ENCODE peak calls at places on chromosomes 11 and 22, in five cellular contexts. E, H, S, C and K are unnamed samples.

GRCh38 chr11:80873309-80873999 is 1432.6 kb upstream of the TENM4 start:
- DNase-seq in S (no peak), H (peak), E (no peak), C (no peak), K (no peak)

GRCh38 chr11:94134651-94135512 is 6.2 kb downstream of the PANX1 start:
- DNase-seq in S (peak), H (peak), C (no peak), E (no peak), K (peak)

GRCh38 chr22:46233231-46233630 is 16.9 kb downstream of the CDPF1 start:
- DNase-seq in S (peak), E (no peak), C (no peak), H (peak), K (no peak)

GRCh38 chr11:134975866-134976265 is 563.8 kb upstream of the B3GAT1 start:
- DNase-seq in C (no peak), E (no peak), S (no peak), H (no peak), K (no peak)

GRCh38 chr11:65778431-65778900 is 2.3 kb downstream of the AP5B1 start:
- DNase-seq in C (no peak), S (no peak), E (no peak), H (no peak), K (no peak)

GRCh38 chr11:131980878-131981668 is 610.7 kb downstream of the NTM start:
- DNase-seq in H (peak), S (no peak), C (no peak), E (no peak), K (no peak)

GRCh38 chr11:111727431-111727830 is 38.8 kb downstream of the PPP2R1B start:
- DNase-seq in H (no peak), C (no peak), S (no peak), E (no peak), K (no peak)

GRCh38 chr11:86719781-86720463 is 47.5 kb upstream of the ME3 start:
- DNase-seq in C (no peak), H (peak), S (peak), E (no peak), K (no peak)

GRCh38 chr11:73252577-73253191 is 19.5 kb upstream of the P2RY6 start:
- DNase-seq in H (no peak), E (no peak), C (no peak), S (no peak), K (no peak)

GRCh38 chr22:46655861-46656608 is 35.8 kb downstream of the GRAMD4 start:
- DNase-seq in S (no peak), H (no peak), C (no peak), E (no peak), K (no peak)

GRCh38 chr11:72179049-72179803 is 12.7 kb upstream of the FOLR1 start:
- DNase-seq in S (no peak), E (no peak), C (no peak), H (no peak), K (no peak)

GRCh38 chr11:123430736-123431356 is 777 bp downstream of the GRAMD1B start:
- DNase-seq in S (peak), H (peak), E (peak), C (peak), K (no peak)

GRCh38 chr11:90134420-90135003 is at the start of gene NAALAD2:
- DNase-seq in C (no peak), E (peak), S (peak), H (peak), K (no peak)

GRCh38 chr11:18235394-18235926 is 1.1 kb downstream of the SAA4 start:
- DNase-seq in S (no peak), C (no peak), E (no peak), H (no peak), K (no peak)

GRCh38 chr11:73753938-73754337 is 6.9 kb downstream of the RAB6A start:
- DNase-seq in E (no peak), C (no peak), H (no peak), S (no peak), K (no peak)

GRCh38 chr22:38782402-38783094 is 11.4 kb downstream of the DNAL4 start:
- DNase-seq in H (peak), S (peak), C (no peak), E (no peak), K (no peak)

GRCh38 chr11:68150029-68150428 is 28.8 kb upstream of the CHKA start:
- DNase-seq in H (peak), C (no peak), S (peak), E (peak), K (no peak)

GRCh38 chr11:118010738-118011461 is 24.7 kb downstream of the IL10RA start:
- DNase-seq in H (no peak), C (no peak), E (peak), S (no peak), K (no peak)

GRCh38 chr11:72141066-72141465 is 5.5 kb downstream of the FOLR3 start:
- DNase-seq in S (peak), C (no peak), E (no peak), H (peak), K (no peak)

GRCh38 chr11:2926611-2927492 is 2.4 kb downstream of the PHLDA2 start:
- DNase-seq in C (no peak), S (no peak), H (no peak), E (peak), K (no peak)

GRCh38 chr11:119254239-119254638 is 48.1 kb downstream of the CBL start:
- DNase-seq in C (no peak), H (no peak), S (no peak), E (no peak), K (no peak)

GRCh38 chr22:26404851-26405357 is 24.2 kb upstream of the ASPHD2 start:
- DNase-seq in C (no peak), H (peak), E (no peak), S (no peak), K (no peak)

GRCh38 chr11:130585545-130585944 is 137.1 kb downstream of the ADAMTS15 start:
- DNase-seq in C (no peak), S (no peak), H (peak), E (no peak), K (no peak)

GRCh38 chr11:61919841-61920631 is 2.7 kb upstream of the RAB3IL1 start:
- DNase-seq in H (no peak), E (no peak), C (no peak), S (no peak), K (peak)

DNA sequence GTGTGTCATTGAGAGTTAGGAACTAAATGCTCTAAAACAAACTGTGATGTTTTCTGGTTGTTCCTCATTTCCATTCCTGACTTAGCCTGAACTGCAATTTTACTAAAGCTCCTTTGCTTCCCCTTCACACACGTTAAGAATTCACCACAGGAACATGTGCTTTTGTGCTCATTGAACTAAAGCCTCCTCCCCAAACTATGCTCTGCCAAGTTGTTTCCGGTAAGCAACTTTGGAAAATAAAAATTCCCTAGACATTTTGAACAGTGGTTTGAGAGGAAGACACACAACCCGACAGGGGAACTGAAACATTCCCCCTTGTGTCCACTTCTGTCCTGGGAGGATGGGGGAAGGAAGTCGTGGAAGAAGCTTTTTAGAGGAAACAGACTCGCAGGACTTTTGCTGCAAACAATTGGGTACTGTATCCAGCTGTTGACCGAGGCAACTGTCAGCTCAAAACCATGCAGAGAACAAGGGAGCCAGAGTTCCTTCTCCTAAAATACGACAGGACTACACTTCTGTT is 66.9 kb downstream of the GAB2 start:
- DNase-seq in C (no peak), H (peak), E (no peak), S (peak), K (no peak)
- TF ChIP-seq CTCF in C (no peak), H (no peak), E (no peak), S (no peak), K (no peak)

GRCh38 chr22:29320546-29320945 is 5.0 kb upstream of the RASL10A start:
- DNase-seq in E (no peak), S (no peak), H (no peak), C (no peak), K (no peak)
- TF ChIP-seq CTCF in E (no peak), S (peak), H (peak), C (no peak), K (no peak)

DNA sequence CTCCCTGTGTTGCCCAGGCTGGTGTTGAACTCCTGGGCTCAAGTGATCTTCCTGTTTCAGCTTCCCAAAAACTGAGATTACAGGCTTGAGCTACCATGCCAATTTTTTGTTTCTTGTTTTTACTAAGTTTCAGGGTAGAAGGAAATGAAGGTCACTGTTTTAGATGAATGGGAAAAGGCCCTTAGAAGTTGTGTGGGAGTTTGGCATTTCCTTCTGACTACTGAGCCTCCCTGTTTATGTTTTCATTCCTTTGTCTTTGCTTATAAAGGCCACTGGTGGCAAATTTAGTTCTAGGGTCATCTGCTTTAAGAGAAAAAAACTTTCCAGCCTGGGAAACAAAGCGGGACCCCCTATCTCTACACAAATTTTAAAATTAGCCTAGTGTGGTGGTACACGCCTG is 22.1 kb downstream of the SRPRA start:
- DNase-seq in S (peak), E (no peak), C (no peak), H (peak), K (no peak)
- TF ChIP-seq CTCF in S (no peak), E (no peak), C (no peak), H (no peak), K (no peak)

DNA sequence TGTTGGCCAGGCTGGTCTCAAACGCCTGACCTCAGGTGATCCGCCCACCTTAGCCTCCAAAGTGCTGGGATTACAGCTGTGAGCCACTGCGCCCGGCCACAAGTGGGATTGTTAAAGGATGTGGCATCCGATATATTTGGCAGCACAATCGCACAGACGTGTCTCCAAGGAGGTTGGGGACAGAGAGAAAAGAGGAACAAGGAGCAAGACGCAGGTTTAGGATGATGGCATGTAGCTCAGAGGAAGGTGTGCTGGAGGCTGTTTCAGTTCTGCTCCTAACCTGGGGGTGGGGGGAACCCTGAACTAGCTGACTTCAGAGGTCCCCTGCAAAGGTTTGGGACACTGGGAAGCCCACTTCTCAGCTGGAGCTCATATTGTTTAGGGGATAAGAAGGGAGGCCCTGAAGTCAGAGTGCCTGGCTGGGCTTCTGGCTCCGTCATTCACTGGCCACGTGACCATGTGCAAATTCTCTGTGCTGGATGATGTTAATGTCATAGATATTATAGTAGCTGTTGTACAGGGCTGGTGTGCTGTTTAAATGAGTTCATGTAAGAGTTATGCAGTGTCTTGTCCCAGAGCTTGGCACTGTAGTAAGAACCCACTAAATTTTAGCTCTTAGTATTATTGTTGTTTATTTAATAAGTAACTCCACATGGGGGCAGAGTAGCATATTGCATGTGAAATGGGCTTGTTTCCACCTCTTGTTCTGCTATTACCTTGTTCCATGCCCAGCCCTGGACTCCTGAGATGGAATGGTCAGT is 129.7 kb downstream of the ST3GAL4 start:
- DNase-seq in C (no peak), E (no peak), S (peak), H (peak), K (no peak)
- TF ChIP-seq CTCF in C (no peak), E (no peak), S (peak), H (peak), K (no peak)

GRCh38 chr22:35394810-35395563 is 5.0 kb upstream of the MCM5 start:
- DNase-seq in S (no peak), H (no peak), C (no peak), E (no peak), K (no peak)
- TF ChIP-seq CTCF in S (no peak), H (no peak), C (no peak), E (no peak), K (no peak)

GRCh38 chr11:34732831-34733230 is 111.9 kb downstream of the EHF start:
- DNase-seq in E (no peak), S (no peak), H (no peak), C (no peak), K (no peak)
- TF ChIP-seq CTCF in E (no peak), S (no peak), H (no peak), C (no peak), K (no peak)

GRCh38 chr22:36816635-36817428 is at the start of gene PVALB:
- DNase-seq in C (no peak), S (peak), H (peak), E (peak), K (no peak)
- TF ChIP-seq CTCF in C (no peak), S (no peak), H (no peak), E (no peak), K (no peak)

GRCh38 chr11:32485733-32486132 is 50.4 kb upstream of the WT1 start:
- DNase-seq in H (no peak), E (no peak), S (no peak), C (no peak), K (no peak)

GRCh38 chr11:32494629-32495028 is 59.3 kb upstream of the WT1 start:
- DNase-seq in E (no peak), H (no peak), S (no peak), C (no peak), K (no peak)

GRCh38 chr11:32487270-32487669 is 51.9 kb upstream of the WT1 start:
- DNase-seq in S (no peak), C (no peak), H (no peak), E (no peak), K (no peak)

DNA sequence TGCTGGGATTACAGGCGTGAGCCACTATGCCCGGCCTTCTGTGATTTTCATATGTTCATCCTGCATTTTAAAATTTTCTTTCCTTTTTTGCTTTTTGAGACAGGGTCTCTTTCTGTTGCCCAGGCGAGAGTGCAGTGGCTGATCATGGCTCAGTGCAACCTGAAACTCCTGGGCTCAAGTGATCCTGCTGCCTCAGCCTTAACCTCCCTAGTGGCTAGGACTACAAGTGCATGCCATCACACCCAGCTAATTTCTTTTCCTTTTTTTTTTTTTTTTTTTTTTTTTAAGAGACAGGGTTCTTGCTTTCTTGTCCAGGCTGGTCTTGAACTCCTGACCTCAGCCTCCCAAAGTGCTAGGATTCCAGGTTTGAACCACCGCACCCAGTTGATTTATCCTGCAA is 54.1 kb upstream of the WT1 start:
- DNase-seq in E (no peak), H (no peak), S (no peak), C (no peak), K (no peak)
- TF ChIP-seq CTCF in E (no peak), H (no peak), S (no peak), C (no peak), K (no peak)

DNA sequence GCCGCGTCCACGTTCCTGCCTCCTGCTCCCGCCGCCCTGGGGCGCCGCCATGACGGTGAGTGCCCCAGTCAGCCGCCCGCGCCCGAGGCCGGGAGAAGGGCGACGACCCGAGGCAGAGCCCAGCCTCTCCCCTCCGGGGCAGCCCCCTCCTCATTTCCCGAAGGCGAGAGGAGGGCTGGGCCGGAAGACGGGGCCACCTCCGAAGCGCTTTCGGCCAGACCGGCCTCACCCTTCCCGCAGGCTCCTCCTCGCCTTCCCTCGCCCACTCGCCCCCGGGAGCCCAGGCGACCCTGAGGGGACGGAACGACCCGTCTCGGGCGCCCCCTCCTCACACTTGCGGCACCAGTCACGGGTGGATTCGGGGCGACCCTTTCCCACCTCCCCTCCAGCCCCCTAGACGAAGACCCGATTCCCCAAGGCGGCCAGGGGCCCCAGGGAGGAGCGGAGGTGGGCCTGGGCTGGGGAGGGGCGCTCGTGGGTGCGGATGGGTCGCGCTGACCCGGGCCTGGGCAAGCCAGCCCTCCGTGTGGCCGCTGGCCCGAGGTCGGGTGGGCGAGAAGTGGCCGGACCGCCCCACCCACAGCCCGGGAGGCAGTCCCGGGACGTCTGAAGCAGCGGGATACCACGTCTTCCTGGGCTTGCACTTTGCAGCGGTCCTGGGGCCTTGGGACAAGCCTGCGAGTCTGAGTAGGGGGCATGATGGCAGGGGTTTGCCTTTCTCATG is 49.7 kb downstream of the TRIOBP start:
- DNase-seq in C (peak), S (no peak), E (peak), H (no peak), K (no peak)
- TF ChIP-seq CTCF in C (no peak), S (no peak), E (no peak), H (no peak), K (no peak)